ENCODE peak calls at places on chromosomes 4 and X, in five cellular contexts. L, V, H, P and U are unnamed samples.

GRCh38 chrX:105006103-105006502 is 214.4 kb downstream of the TEX13A start:
- DNase-seq in L (no peak), V (no peak), H (no peak), P (no peak), U (no peak)

GRCh38 chr4:42341518-42342026 is 55.7 kb upstream of the SHISA3 start:
- DNase-seq in L (no peak), V (no peak), H (peak), P (no peak), U (no peak)

GRCh38 chr4:118732591-118733330 is 47.6 kb downstream of the METTL14 start:
- DNase-seq in L (no peak), V (no peak), H (peak), P (no peak), U (no peak)

GRCh38 chr4:74370912-74371311 is 6.0 kb downstream of the EREG start:
- DNase-seq in L (no peak), V (peak), H (peak), P (peak), U (no peak)

GRCh38 chr4:39976945-39977488 is 694 bp downstream of the PDS5A start:
- DNase-seq in L (peak), V (peak), H (no peak), P (peak), U (peak)

GRCh38 chrX:71181910-71182799 is 37.5 kb downstream of the NLGN3 start:
- DNase-seq in L (peak), V (peak), H (peak), P (peak), U (peak)

GRCh38 chr4:48968814-48969213 is 17.3 kb upstream of the CWH43 start:
- DNase-seq in L (no peak), V (no peak), H (peak), P (no peak), U (peak)

GRCh38 chrX:40411350-40412111 is 169.2 kb upstream of the ATP6AP2 start:
- DNase-seq in L (no peak), V (no peak), H (no peak), P (no peak), U (no peak)

GRCh38 chr4:80221161-80221560 is 23.9 kb downstream of the PRDM8 start:
- DNase-seq in L (no peak), V (peak), H (no peak), P (no peak), U (no peak)

GRCh38 chr4:71113294-71113693 is 119.8 kb downstream of the DCK start:
- DNase-seq in L (peak), V (peak), H (no peak), P (peak), U (no peak)

GRCh38 chrX:81377329-81377728 is 175.4 kb downstream of the SH3BGRL start:
- DNase-seq in L (peak), V (peak), H (peak), P (no peak), U (peak)

GRCh38 chrX:71292669-71293379 is 8.7 kb upstream of the ITGB1BP2 start:
- DNase-seq in L (no peak), V (no peak), H (peak), P (no peak), U (peak)

GRCh38 chrX:53261573-53261972 is 19.8 kb downstream of the IQSEC2 start:
- DNase-seq in L (no peak), V (no peak), H (peak), P (no peak), U (no peak)

GRCh38 chr4:5391492-5391891 is 316.9 kb downstream of the EVC2 start:
- DNase-seq in L (no peak), V (no peak), H (no peak), P (no peak), U (no peak)

GRCh38 chrX:102833136-102833535 is 103.9 kb upstream of the RAB40AL start:
- DNase-seq in L (no peak), V (no peak), H (peak), P (no peak), U (no peak)

GRCh38 chrX:4182010-4182806 is 468.8 kb upstream of the PRKX start:
- DNase-seq in L (peak), V (no peak), H (no peak), P (no peak), U (no peak)

GRCh38 chr4:47466061-47466785 is 2.7 kb upstream of the COMMD8 start:
- DNase-seq in L (no peak), V (no peak), H (no peak), P (no peak), U (no peak)

GRCh38 chr4:112895785-112896184 is 153.7 kb upstream of the ANK2 start:
- DNase-seq in L (no peak), V (no peak), H (no peak), P (no peak), U (no peak)